ENCODE peak calls at places on chromosomes 7 and 10, in seven cellular contexts. K is stomach, J is spleen, G is transverse colon, X is breast epithelium, W is sigmoid colon, O is endothelial cell of umbilical vein. B is an unnamed sample.

GRCh38 chr10:59879363-59879935 is 26.9 kb downstream of the CCDC6 start:
- DNase-seq in K (no peak), G (no peak), X (no peak), J (no peak), O (no peak), W (no peak), B (no peak)

GRCh38 chr10:60203993-60204618 is 185.6 kb downstream of the ANK3 start:
- DNase-seq in X (no peak), W (no peak), O (peak), G (no peak), J (no peak), K (no peak), B (no peak)

GRCh38 chr10:89391882-89392756 is at the start of gene IFIT1:
- DNase-seq in O (peak), K (peak), X (peak), G (peak), J (no peak), W (peak), B (peak)

GRCh38 chr10:123236122-123236521 is 81.9 kb downstream of the BUB3 start:
- DNase-seq in J (no peak), G (no peak), K (no peak), W (no peak), O (no peak), X (no peak), B (no peak)

GRCh38 chr10:133565441-133566294 is at the start of gene SYCE1:
- DNase-seq in W (no peak), O (no peak), X (peak), J (no peak), K (no peak), G (no peak), B (no peak)

GRCh38 chr7:86785641-86786040 is 141.9 kb downstream of the GRM3 start:
- DNase-seq in W (no peak), X (no peak), G (no peak), J (no peak), K (no peak), O (no peak), B (no peak)

GRCh38 chr7:28700790-28701203 is 257.3 kb downstream of the TRIL start:
- DNase-seq in G (no peak), J (no peak), O (no peak), W (no peak), K (no peak), X (no peak), B (no peak)

GRCh38 chr10:131897297-131897899 is 3.4 kb upstream of the PPP2R2D start:
- DNase-seq in W (no peak), G (no peak), K (no peak), J (peak), X (no peak), O (no peak), B (no peak)

GRCh38 chr7:1662101-1662500 is 8.0 kb upstream of the ELFN1 start:
- DNase-seq in K (no peak), X (no peak), W (peak), J (peak), O (no peak), G (no peak), B (no peak)

GRCh38 chr10:77771450-77771849 is 133.8 kb upstream of the KCNMA1 start:
- DNase-seq in O (no peak), G (no peak), W (no peak), K (no peak), J (no peak), X (no peak), B (no peak)

GRCh38 chr7:151025924-151026671 is 1.8 kb upstream of the ATG9B start:
- DNase-seq in W (no peak), G (no peak), K (no peak), X (no peak), O (no peak), J (no peak), B (no peak)

GRCh38 chr7:29408841-29409243 is 154.8 kb upstream of the PRR15 start:
- DNase-seq in W (no peak), O (peak), J (no peak), G (peak), X (peak), K (peak), B (peak)

GRCh38 chr7:485188-486081 is 34.2 kb downstream of the PDGFA start:
- DNase-seq in G (peak), O (no peak), J (peak), K (peak), X (peak), W (peak), B (peak)

GRCh38 chr7:46580756-46581155 is 659.7 kb upstream of the IGFBP3 start:
- DNase-seq in W (no peak), J (no peak), X (no peak), K (no peak), G (no peak), O (no peak), B (no peak)

GRCh38 chr7:135317676-135318326 is 84.2 kb downstream of the STRA8 start:
- DNase-seq in X (no peak), K (no peak), O (no peak), W (no peak), G (peak), J (no peak), B (no peak)

GRCh38 chr10:72226418-72227027 is 10.4 kb upstream of the ASCC1 start:
- DNase-seq in O (no peak), K (no peak), G (no peak), W (peak), X (no peak), J (no peak), B (no peak)

GRCh38 chr10:29435809-29436501 is 147.1 kb downstream of the LYZL1 start:
- DNase-seq in J (no peak), W (no peak), X (no peak), O (no peak), G (no peak), K (no peak), B (no peak)

GRCh38 chr10:112024079-112024478 is 159.5 kb downstream of the GPAM start:
- DNase-seq in K (no peak), J (no peak), X (no peak), O (no peak), G (no peak), W (no peak), B (no peak)

GRCh38 chr7:159212226-159212625 is 67.6 kb upstream of the VIPR2 start:
- DNase-seq in G (no peak), J (no peak), O (no peak), W (no peak), K (no peak), X (no peak), B (no peak)

GRCh38 chr10:80187465-80188409 is 17.6 kb downstream of the ANXA11 start:
- DNase-seq in X (peak), W (peak), J (peak), G (peak), O (no peak), K (peak), B (peak)

GRCh38 chr10:132418520-132419416 is 21.8 kb downstream of the PWWP2B start:
- DNase-seq in W (no peak), X (no peak), J (peak), K (peak), O (no peak), G (peak), B (peak)

GRCh38 chr10:114304566-114305421 is 65.7 kb downstream of the VWA2 start:
- DNase-seq in K (peak), G (peak), X (no peak), O (no peak), W (peak), J (peak), B (peak)

GRCh38 chr10:99983280-99983988 is 26.3 kb downstream of the DNMBP start:
- DNase-seq in O (peak), G (no peak), X (no peak), J (no peak), W (no peak), K (no peak), B (no peak)

GRCh38 chr10:58773351-58773750 is 260.7 kb downstream of the BICC1 start:
- DNase-seq in O (no peak), W (no peak), G (no peak), X (no peak), K (no peak), J (no peak), B (no peak)

GRCh38 chr10:101967713-101968112 is 88.3 kb downstream of the ARMH3 start:
- DNase-seq in O (no peak), W (no peak), X (no peak), J (no peak), G (no peak), K (no peak), B (no peak)

GRCh38 chr7:151091431-151091830 is 5.2 kb downstream of the AGAP3 start:
- DNase-seq in J (no peak), K (no peak), W (no peak), X (no peak), G (peak), O (peak), B (no peak)

GRCh38 chr10:63213489-63213888 is 80.4 kb downstream of the NRBF2 start:
- DNase-seq in W (no peak), O (no peak), X (no peak), G (no peak), K (no peak), J (no peak), B (no peak)

GRCh38 chr10:12561307-12561706 is 212.0 kb downstream of the CAMK1D start:
- DNase-seq in J (no peak), X (no peak), K (no peak), G (no peak), O (no peak), W (no peak), B (no peak)

GRCh38 chr7:117757440-117757839 is 115.8 kb downstream of the CTTNBP2 start:
- DNase-seq in G (no peak), X (no peak), W (no peak), J (no peak), O (no peak), K (no peak), B (no peak)

GRCh38 chr10:806451-807162 is 117.1 kb upstream of the DIP2C start:
- DNase-seq in G (no peak), K (no peak), W (no peak), X (no peak), O (no peak), J (no peak), B (no peak)

DNA sequence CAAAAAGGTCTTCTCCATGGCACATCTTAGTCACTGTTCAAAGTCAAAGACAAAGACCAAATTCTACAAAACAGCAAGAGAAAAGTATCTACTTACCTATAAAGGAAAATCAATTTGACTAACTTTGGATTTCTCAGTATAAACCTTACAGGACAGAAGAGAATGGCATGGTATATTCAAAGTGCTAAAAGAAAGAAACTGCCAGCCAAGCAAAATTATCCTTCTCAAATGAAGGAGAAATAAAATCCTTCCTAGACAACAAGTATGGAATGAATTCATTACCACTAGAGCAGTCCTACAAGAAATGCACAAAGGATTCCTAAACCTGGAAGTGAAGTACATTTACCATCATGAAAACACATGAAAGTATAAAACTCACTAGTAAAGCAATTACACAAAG is 235.5 kb downstream of the STK31 start:
- DNase-seq in W (no peak), O (no peak), G (no peak), X (no peak), J (no peak), K (no peak), B (no peak)
- H3K4me3 ChIP-seq in W (no peak), O (no peak), G (no peak), X (no peak), J (no peak), K (no peak), B (no peak)

DNA sequence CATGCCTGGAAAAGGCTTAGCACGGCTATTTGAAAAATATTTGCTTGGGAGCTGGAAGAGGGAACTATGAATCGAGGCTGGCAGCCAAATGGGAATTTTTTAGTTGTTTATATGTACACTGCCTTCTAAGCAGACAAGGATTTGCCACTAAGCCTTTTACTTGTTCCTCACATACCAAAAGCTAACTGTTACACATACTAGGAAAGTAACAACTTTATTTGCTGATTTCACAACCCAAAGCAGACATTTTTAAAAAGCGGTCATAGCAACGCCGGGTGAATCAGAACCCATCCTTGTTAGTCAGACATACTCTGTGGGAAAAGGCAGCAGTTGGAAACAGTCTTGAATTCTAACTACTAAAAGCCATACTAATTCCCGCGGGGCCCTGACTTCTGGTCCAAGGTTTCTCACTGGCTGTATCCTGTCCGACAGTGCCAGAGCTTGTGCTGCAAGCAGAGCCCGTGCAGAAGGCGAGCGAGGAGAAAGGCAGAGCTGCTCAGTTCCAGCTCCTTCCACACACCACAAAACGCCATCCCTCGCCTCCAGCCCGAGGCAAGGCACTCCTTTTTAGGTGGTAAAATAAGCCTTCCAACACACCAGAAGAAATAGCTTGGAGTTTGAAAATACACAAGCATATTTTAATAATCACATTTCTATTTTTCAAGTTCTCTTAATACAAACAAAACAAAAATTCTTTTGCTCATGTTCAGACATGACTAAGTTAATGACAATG is 89.2 kb downstream of the RNF216 start:
- DNase-seq in O (peak), X (peak), W (peak), J (peak), K (peak), G (peak), B (peak)
- TF ChIP-seq POLR2A in O (peak), X (no peak), W (peak), J (no peak), K (no peak), G (peak), B (no peak)

GRCh38 chr10:28177944-28178637 is 124.8 kb downstream of the MPP7 start:
- DNase-seq in G (no peak), X (no peak), K (no peak), O (peak), W (no peak), J (no peak), B (no peak)
- TF ChIP-seq POLR2AphosphoS5 in G (no peak), X (no peak), K (no peak), O (no peak), W (no peak), J (no peak), B (no peak)

GRCh38 chr7:107581387-107582013 is 1.5 kb downstream of the BCAP29 start:
- DNase-seq in X (no peak), K (no peak), G (no peak), J (no peak), W (no peak), O (no peak), B (no peak)

GRCh38 chr7:107584716-107585115 is 4.7 kb downstream of the BCAP29 start:
- DNase-seq in J (no peak), O (no peak), G (no peak), W (no peak), K (no peak), X (no peak), B (no peak)

GRCh38 chr7:107580716-107581383 is 804 bp downstream of the BCAP29 start:
- DNase-seq in K (no peak), X (no peak), W (no peak), J (no peak), G (no peak), O (no peak), B (no peak)

GRCh38 chr7:107579881-107580715 is at the start of gene BCAP29:
- DNase-seq in X (peak), J (peak), O (peak), W (peak), K (peak), G (peak), B (peak)

DNA sequence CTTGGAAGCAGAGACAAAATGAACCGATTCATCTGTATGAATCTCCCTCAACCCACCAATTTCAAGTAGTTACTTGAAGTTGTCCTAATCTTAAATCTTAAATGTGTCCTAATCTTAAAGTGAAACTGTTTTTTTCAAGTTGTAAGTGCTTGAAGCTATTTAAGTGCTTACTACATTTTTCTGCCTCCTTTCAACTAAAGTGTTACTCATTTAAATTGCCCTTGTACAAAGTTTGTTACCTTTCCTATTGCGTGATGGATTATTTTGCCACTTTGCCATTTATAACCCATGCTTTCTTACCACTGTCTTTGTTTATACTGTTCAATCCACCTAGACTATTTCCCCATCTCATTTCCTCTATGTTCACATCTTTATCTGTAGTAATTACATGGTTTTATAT is 2.9 kb downstream of the BCAP29 start:
- DNase-seq in G (no peak), W (no peak), O (no peak), K (no peak), J (no peak), X (no peak), B (no peak)
- H3K4me3 ChIP-seq in G (no peak), W (no peak), O (no peak), K (no peak), J (no peak), X (no peak), B (no peak)

GRCh38 chr7:99392046-99392445 is 16.4 kb downstream of the PDAP1 start:
- DNase-seq in G (peak), X (no peak), K (no peak), O (no peak), J (no peak), W (no peak), B (no peak)

GRCh38 chr7:99390941-99391602 is 16.5 kb downstream of the ARPC1B start:
- DNase-seq in O (no peak), G (no peak), W (no peak), X (no peak), J (no peak), K (no peak), B (no peak)

GRCh38 chr7:99394188-99394502 is 14.3 kb downstream of the PDAP1 start:
- DNase-seq in J (no peak), G (no peak), W (no peak), K (no peak), X (no peak), O (no peak), B (no peak)

GRCh38 chr7:99393363-99394187 is 14.8 kb downstream of the PDAP1 start:
- DNase-seq in O (no peak), K (peak), G (no peak), X (no peak), W (peak), J (no peak), B (peak)

GRCh38 chr7:99392659-99393362 is 15.6 kb downstream of the PDAP1 start:
- DNase-seq in X (peak), K (peak), W (peak), J (peak), G (peak), O (peak), B (peak)
- TF ChIP-seq POLR2A in X (no peak), K (no peak), W (peak), J (peak), G (peak), O (peak), B (peak)

DNA sequence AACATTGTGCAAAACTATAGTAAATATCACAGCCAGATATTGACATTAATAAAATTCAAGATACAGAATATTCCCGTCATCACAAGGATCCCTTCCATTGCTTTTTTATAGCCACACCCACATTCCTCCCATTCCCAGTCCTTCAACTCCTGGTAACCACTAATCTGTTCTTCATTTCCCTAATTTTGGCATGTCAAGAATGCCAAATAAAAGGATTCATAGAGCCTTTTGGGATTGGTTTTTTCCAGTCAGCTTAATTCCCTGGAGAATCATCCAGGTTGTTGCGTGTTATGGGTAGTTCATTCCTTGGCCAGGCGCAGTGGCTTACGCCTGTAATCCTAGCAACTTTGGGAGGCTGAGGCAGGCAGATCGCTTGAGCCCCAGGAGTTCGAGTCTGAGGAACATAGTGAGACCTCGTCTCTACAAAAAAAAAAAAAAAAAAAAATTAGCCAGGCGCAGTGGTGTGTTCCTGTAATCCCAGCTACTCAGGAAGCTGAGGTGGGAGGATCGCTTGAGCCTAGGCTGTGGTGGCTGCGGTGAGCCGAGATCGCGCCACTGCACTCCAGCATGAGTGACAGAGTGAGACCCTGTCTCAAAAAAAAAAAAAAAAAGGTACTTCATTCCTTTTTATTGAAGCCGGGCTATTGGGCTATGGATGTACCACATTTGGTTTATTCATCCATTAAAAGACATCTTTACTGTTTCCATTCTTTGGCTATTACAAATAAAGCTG is 2.7 kb downstream of the OGDH start:
- DNase-seq in X (no peak), J (no peak), O (no peak), K (no peak), W (no peak), G (no peak), B (no peak)
- TF ChIP-seq POLR2AphosphoS5 in X (no peak), J (no peak), O (no peak), K (no peak), W (no peak), G (no peak), B (no peak)

GRCh38 chr7:124930655-124931597 is 1.3 kb upstream of the POT1 start:
- DNase-seq in K (no peak), J (peak), X (no peak), G (no peak), O (no peak), W (peak), B (no peak)

GRCh38 chr7:124924906-124925305 is 4.7 kb downstream of the POT1 start:
- DNase-seq in W (no peak), K (no peak), G (no peak), X (no peak), J (no peak), O (no peak), B (no peak)

GRCh38 chr7:124929467-124930172 is at the start of gene POT1:
- DNase-seq in W (peak), X (peak), O (peak), G (peak), J (peak), K (peak), B (peak)

DNA sequence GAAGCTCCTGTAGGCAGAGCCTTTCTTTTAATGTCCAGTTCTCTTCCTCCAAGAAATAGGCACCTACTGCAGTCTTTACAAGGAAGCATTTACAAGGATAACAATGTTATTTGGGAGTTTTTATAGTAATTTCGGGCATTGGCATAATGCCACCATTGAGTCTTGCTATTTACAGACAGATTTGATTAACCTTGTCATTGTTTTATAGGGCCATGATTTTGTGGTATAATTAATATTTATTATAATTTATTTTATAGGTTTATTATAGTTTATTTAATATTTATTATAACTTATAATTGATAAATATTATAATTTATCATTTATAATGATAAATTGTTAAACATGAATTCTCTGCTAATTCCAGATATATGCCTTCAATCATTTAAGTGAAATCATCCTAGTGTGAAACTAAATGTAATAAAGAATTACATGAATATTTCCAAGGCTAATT is 573 bp upstream of the POT1 start:
- DNase-seq in W (no peak), K (no peak), J (no peak), O (no peak), G (no peak), X (no peak), B (no peak)
- H3K4me3 ChIP-seq in W (peak), K (peak), J (peak), O (no peak), G (peak), X (peak), B (peak)

B was measured in prostate gland.